ENCODE peak calls at places on chromosomes 2 and 18, in four cellular contexts. I is left ventricle myocardium superior, T is dorsolateral prefrontal cortex, O is ureter. S is an unnamed sample.

GRCh38 chr2:215367647-215368492 is 56.0 kb downstream of the ATIC start:
- DNase-seq in I (no peak), T (no peak), O (no peak), S (no peak)

GRCh38 chr2:220533485-220533884 is 906.1 kb downstream of the SLC4A3 start:
- DNase-seq in I (no peak), T (no peak), O (no peak), S (peak)

GRCh38 chr2:46305767-46306166 is 8.6 kb downstream of the EPAS1 start:
- DNase-seq in I (no peak), T (no peak), O (no peak), S (no peak)

GRCh38 chr2:118914721-118915453 is 27.1 kb upstream of the MARCO start:
- DNase-seq in I (no peak), T (no peak), O (no peak), S (no peak)

GRCh38 chr2:219057709-219058540 is 2.8 kb downstream of the IHH start:
- DNase-seq in I (peak), T (peak), O (peak), S (peak)

GRCh38 chr2:240922234-240922981 is 16.3 kb downstream of the CROCC2 start:
- DNase-seq in I (peak), T (peak), O (peak), S (no peak)

GRCh38 chr2:163045830-163046229 is 207.3 kb upstream of the KCNH7 start:
- DNase-seq in I (no peak), T (no peak), O (no peak), S (no peak)

GRCh38 chr2:200446612-200447011 is 63.3 kb downstream of the KCTD18 start:
- DNase-seq in I (no peak), T (no peak), O (no peak), S (no peak)

GRCh38 chr18:61154866-61155265 is 178.4 kb upstream of the CDH20 start:
- DNase-seq in I (no peak), T (no peak), O (no peak), S (no peak)

GRCh38 chr2:42847596-42848151 is 55.3 kb upstream of the HAAO start:
- DNase-seq in I (no peak), T (no peak), O (no peak), S (no peak)

GRCh38 chr2:11773111-11773510 is 26.7 kb downstream of the LPIN1 start:
- DNase-seq in I (no peak), T (no peak), O (no peak), S (no peak)

GRCh38 chr18:22238681-22239080 is 69.3 kb downstream of the GATA6 start:
- DNase-seq in I (no peak), T (no peak), O (no peak), S (no peak)

GRCh38 chr2:133822901-133823550 is 254.8 kb upstream of the NCKAP5 start:
- DNase-seq in I (no peak), T (no peak), O (no peak), S (no peak)

GRCh38 chr18:55988537-55988936 is 400.5 kb upstream of the TCF4 start:
- DNase-seq in I (no peak), T (no peak), O (no peak), S (no peak)

GRCh38 chr18:32389868-32390267 is 80.8 kb downstream of the GAREM1 start:
- DNase-seq in I (peak), T (peak), O (peak), S (no peak)

GRCh38 chr2:7722212-7722910 is 805.1 kb downstream of the RNF144A start:
- DNase-seq in I (no peak), T (no peak), O (no peak), S (no peak)